ENCODE peak calls at places on chromosomes 6 and 20, in five cellular contexts. One of them, this sample, is unnamed.

GRCh38 chr20:22063753-22064152 is 358.3 kb downstream of the PAX1 start:
- DNase-seq in prostate gland: no peak
- DNase-seq in SK-N-SH: peak
- DNase-seq in sigmoid colon: no peak
- DNase-seq in suprapubic skin: no peak
- DNase-seq in this sample: no peak

GRCh38 chr6:135832186-135832585 is 19.3 kb upstream of the PDE7B start:
- DNase-seq in prostate gland: no peak
- DNase-seq in SK-N-SH: no peak
- DNase-seq in sigmoid colon: no peak
- DNase-seq in suprapubic skin: no peak
- DNase-seq in this sample: no peak

GRCh38 chr20:10769700-10770099 is 95.9 kb upstream of the JAG1 start:
- DNase-seq in prostate gland: no peak
- DNase-seq in SK-N-SH: no peak
- DNase-seq in sigmoid colon: no peak
- DNase-seq in suprapubic skin: no peak
- DNase-seq in this sample: no peak

GRCh38 chr6:5173862-5174643 is 86.7 kb downstream of the LYRM4 start:
- DNase-seq in prostate gland: no peak
- DNase-seq in SK-N-SH: no peak
- DNase-seq in sigmoid colon: no peak
- DNase-seq in suprapubic skin: no peak
- DNase-seq in this sample: no peak

GRCh38 chr20:29079769-29080690 is 2177.4 kb upstream of the DEFB115 start:
- DNase-seq in prostate gland: peak
- DNase-seq in SK-N-SH: peak
- DNase-seq in sigmoid colon: no peak
- DNase-seq in suprapubic skin: no peak
- DNase-seq in this sample: no peak

GRCh38 chr20:50286609-50287008 is 96.0 kb downstream of the CEBPB start:
- DNase-seq in prostate gland: no peak
- DNase-seq in SK-N-SH: peak
- DNase-seq in sigmoid colon: peak
- DNase-seq in suprapubic skin: no peak
- DNase-seq in this sample: no peak

GRCh38 chr6:2351807-2352431 is 106.5 kb upstream of the GMDS start:
- DNase-seq in prostate gland: no peak
- DNase-seq in SK-N-SH: no peak
- DNase-seq in sigmoid colon: no peak
- DNase-seq in suprapubic skin: no peak
- DNase-seq in this sample: no peak

GRCh38 chr20:31542201-31542842 is 28.1 kb downstream of the HM13 start:
- DNase-seq in prostate gland: no peak
- DNase-seq in SK-N-SH: no peak
- DNase-seq in sigmoid colon: no peak
- DNase-seq in suprapubic skin: no peak
- DNase-seq in this sample: no peak

GRCh38 chr6:90072961-90073464 is 178.7 kb downstream of the GJA10 start:
- DNase-seq in prostate gland: no peak
- DNase-seq in SK-N-SH: no peak
- DNase-seq in sigmoid colon: no peak
- DNase-seq in suprapubic skin: no peak
- DNase-seq in this sample: no peak

GRCh38 chr6:156841508-156841907 is 64.3 kb downstream of the ARID1B start:
- DNase-seq in prostate gland: no peak
- DNase-seq in SK-N-SH: no peak
- DNase-seq in sigmoid colon: no peak
- DNase-seq in suprapubic skin: no peak
- DNase-seq in this sample: no peak

GRCh38 chr6:156839591-156840001 is 62.4 kb downstream of the ARID1B start:
- DNase-seq in prostate gland: no peak
- DNase-seq in SK-N-SH: no peak
- DNase-seq in sigmoid colon: peak
- DNase-seq in suprapubic skin: no peak
- DNase-seq in this sample: no peak

GRCh38 chr6:156842598-156843250 is 65.5 kb downstream of the ARID1B start:
- DNase-seq in prostate gland: no peak
- DNase-seq in SK-N-SH: no peak
- DNase-seq in sigmoid colon: no peak
- DNase-seq in suprapubic skin: no peak
- DNase-seq in this sample: no peak

GRCh38 chr6:156840606-156841005 is 63.4 kb downstream of the ARID1B start:
- DNase-seq in prostate gland: no peak
- DNase-seq in SK-N-SH: no peak
- DNase-seq in sigmoid colon: no peak
- DNase-seq in suprapubic skin: no peak
- DNase-seq in this sample: no peak

DNA sequence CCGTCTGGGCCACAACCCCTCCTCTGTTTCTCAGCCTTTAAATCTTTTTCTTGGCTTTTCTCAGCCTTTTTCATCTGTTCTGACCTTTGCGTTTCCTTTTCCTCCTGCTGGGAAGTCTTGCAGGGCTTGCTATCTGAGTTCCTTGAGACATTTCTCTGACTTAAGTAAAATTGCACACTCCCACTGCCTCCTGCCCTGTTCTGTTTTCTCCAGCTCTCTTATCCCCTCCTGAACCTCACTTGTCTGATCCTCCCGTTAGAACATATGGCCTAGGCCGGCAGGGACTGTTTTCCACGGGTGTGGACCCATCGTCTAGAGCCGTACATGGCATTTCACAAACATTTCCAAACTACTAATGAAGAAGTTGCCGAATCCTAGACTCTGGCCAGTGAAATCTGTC is 63.0 kb downstream of the ARID1B start:
- DNase-seq in prostate gland: no peak
- DNase-seq in SK-N-SH: no peak
- DNase-seq in sigmoid colon: no peak
- DNase-seq in suprapubic skin: no peak
- DNase-seq in this sample: no peak
- H3K27ac ChIP-seq in prostate gland: no peak
- H3K27ac ChIP-seq in SK-N-SH: peak
- H3K27ac ChIP-seq in sigmoid colon: no peak
- H3K27ac ChIP-seq in suprapubic skin: no peak
- H3K27ac ChIP-seq in this sample: peak

GRCh38 chr6:15887491-15888461 is 224.9 kb upstream of the DTNBP1 start:
- DNase-seq in prostate gland: no peak
- DNase-seq in SK-N-SH: no peak
- DNase-seq in sigmoid colon: no peak
- DNase-seq in suprapubic skin: no peak
- DNase-seq in this sample: no peak

GRCh38 chr6:15888798-15889772 is 226.3 kb upstream of the DTNBP1 start:
- DNase-seq in prostate gland: no peak
- DNase-seq in SK-N-SH: no peak
- DNase-seq in sigmoid colon: no peak
- DNase-seq in suprapubic skin: no peak
- DNase-seq in this sample: no peak

GRCh38 chr6:15882345-15882744 is 219.5 kb upstream of the DTNBP1 start:
- DNase-seq in prostate gland: no peak
- DNase-seq in SK-N-SH: no peak
- DNase-seq in sigmoid colon: no peak
- DNase-seq in suprapubic skin: no peak
- DNase-seq in this sample: no peak

GRCh38 chr6:15882915-15883314 is 220.1 kb upstream of the DTNBP1 start:
- DNase-seq in prostate gland: no peak
- DNase-seq in SK-N-SH: peak
- DNase-seq in sigmoid colon: no peak
- DNase-seq in suprapubic skin: no peak
- DNase-seq in this sample: no peak

DNA sequence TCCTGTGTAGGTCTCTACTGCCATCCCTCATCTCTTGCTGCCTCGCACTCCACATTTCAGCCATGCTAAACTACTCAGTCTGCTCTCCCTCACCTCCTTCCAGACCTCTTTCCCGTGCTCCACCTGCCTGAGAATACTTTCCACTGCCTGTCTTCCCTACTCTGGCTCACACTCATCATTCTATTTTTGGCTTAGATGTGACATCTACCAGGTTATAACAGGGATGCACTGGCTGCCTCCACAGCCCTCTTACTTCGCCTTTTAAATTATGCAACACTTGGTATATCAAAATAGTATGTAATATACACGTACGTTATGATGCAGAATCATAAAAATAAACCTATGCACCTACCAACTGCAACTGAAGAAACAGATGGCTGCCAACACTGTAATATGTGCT is 222.8 kb upstream of the DTNBP1 start:
- DNase-seq in prostate gland: no peak
- DNase-seq in SK-N-SH: no peak
- DNase-seq in sigmoid colon: no peak
- DNase-seq in suprapubic skin: no peak
- DNase-seq in this sample: no peak
- TF ChIP-seq POLR2AphosphoS5 in prostate gland: no peak
- TF ChIP-seq POLR2AphosphoS5 in SK-N-SH: no peak
- TF ChIP-seq POLR2AphosphoS5 in sigmoid colon: no peak
- TF ChIP-seq POLR2AphosphoS5 in suprapubic skin: no peak
- TF ChIP-seq POLR2AphosphoS5 in this sample: no peak

DNA sequence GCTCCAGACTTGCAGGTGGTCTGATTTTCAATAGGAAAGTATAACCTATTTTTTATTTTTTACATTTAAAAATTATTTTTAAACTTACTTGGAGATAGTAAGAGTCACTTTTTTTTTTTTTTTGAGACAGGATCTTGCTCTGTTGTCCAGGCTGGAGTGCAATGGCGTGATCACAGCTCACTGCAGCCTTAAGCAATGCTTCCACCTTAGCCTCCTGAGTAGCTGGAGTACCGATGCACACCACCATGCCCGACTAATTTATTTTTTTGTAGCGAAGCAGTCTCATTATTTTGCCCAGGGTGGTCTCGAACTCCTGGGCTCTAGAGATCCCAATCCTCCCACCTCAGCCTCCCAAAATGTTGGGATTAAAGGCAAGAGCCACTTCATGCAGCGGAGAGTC is 84.8 kb upstream of the RALY start:
- DNase-seq in prostate gland: no peak
- DNase-seq in SK-N-SH: no peak
- DNase-seq in sigmoid colon: no peak
- DNase-seq in suprapubic skin: no peak
- DNase-seq in this sample: no peak
- H3K27ac ChIP-seq in prostate gland: no peak
- H3K27ac ChIP-seq in SK-N-SH: no peak
- H3K27ac ChIP-seq in sigmoid colon: peak
- H3K27ac ChIP-seq in suprapubic skin: no peak
- H3K27ac ChIP-seq in this sample: no peak

GRCh38 chr6:151239603-151240035 is at the start of gene AKAP12:
- DNase-seq in prostate gland: no peak
- DNase-seq in SK-N-SH: no peak
- DNase-seq in sigmoid colon: peak
- DNase-seq in suprapubic skin: no peak
- DNase-seq in this sample: peak
- TF ChIP-seq POLR2AphosphoS5 in prostate gland: peak
- TF ChIP-seq POLR2AphosphoS5 in SK-N-SH: no peak
- TF ChIP-seq POLR2AphosphoS5 in sigmoid colon: no peak
- TF ChIP-seq POLR2AphosphoS5 in suprapubic skin: no peak
- TF ChIP-seq POLR2AphosphoS5 in this sample: no peak

GRCh38 chr6:52297433-52297832 is 12.9 kb upstream of the MCM3 start:
- DNase-seq in prostate gland: no peak
- DNase-seq in SK-N-SH: no peak
- DNase-seq in sigmoid colon: no peak
- DNase-seq in suprapubic skin: no peak
- DNase-seq in this sample: no peak
- H3K27ac ChIP-seq in prostate gland: no peak
- H3K27ac ChIP-seq in SK-N-SH: no peak
- H3K27ac ChIP-seq in sigmoid colon: no peak
- H3K27ac ChIP-seq in suprapubic skin: no peak
- H3K27ac ChIP-seq in this sample: no peak

DNA sequence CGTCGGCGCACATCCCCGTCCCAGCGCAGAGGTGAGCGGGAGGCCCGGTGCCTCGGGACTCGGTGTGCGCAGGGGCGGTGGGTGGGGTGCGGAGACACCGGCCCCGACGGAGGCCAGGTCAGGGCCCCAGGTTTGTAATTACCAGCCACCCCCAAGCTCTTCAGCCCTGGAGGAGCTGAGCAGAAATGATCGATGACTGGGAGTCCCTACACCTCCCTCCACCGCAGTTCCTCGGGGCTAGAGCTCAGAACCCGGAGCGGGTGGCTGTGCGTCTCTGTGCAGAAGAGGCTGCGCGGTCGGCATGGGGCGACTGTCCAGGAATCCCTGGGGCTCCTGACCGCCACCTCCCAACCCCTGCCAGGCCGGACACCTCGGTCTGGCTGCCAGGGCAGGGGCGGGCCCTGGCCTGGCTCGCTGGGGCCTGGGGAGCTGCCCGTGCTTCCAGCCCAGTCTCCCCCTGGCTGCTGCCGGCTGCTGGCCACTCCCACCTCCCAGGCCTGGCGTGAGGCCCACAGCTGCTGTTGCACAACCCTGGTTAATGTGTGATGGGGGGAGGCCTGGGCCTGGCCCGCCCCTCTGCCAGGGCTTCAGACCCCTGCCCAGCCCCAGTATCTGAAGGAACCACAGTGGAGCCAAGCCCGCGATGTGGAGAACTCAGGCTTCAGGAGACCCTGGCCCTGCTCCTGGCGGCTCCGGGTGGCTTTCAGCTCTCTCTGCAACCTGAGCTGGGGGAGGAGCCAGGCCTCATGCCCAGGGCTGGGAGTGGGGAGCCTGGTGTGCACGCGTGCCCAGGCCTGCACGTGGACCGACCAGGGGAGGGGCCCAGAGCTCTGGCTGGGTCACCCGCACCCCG is 1.2 kb downstream of the SLC2A4RG start:
- DNase-seq in prostate gland: peak
- DNase-seq in SK-N-SH: peak
- DNase-seq in sigmoid colon: peak
- DNase-seq in suprapubic skin: peak
- DNase-seq in this sample: peak
- TF ChIP-seq POLR2AphosphoS5 in prostate gland: peak
- TF ChIP-seq POLR2AphosphoS5 in SK-N-SH: peak
- TF ChIP-seq POLR2AphosphoS5 in sigmoid colon: peak
- TF ChIP-seq POLR2AphosphoS5 in suprapubic skin: no peak
- TF ChIP-seq POLR2AphosphoS5 in this sample: peak

GRCh38 chr6:158268361-158269147 is 43.7 kb upstream of the TULP4 start:
- DNase-seq in prostate gland: no peak
- DNase-seq in SK-N-SH: no peak
- DNase-seq in sigmoid colon: no peak
- DNase-seq in suprapubic skin: no peak
- DNase-seq in this sample: no peak
- H3K27ac ChIP-seq in prostate gland: no peak
- H3K27ac ChIP-seq in SK-N-SH: no peak
- H3K27ac ChIP-seq in sigmoid colon: no peak
- H3K27ac ChIP-seq in suprapubic skin: no peak
- H3K27ac ChIP-seq in this sample: no peak

This sample was measured in vagina.